ENCODE peak calls at places on chromosomes 5 and 9, in four cellular contexts. U, M, V and P are unnamed samples.

GRCh38 chr5:159403906-159404641 is 73.8 kb upstream of the IL12B start:
- DNase-seq in M (no peak), V (no peak), U (no peak), P (no peak)

GRCh38 chr5:43061352-43061751 is 21.2 kb upstream of the ANXA2R start:
- DNase-seq in M (no peak), V (no peak), U (no peak), P (no peak)

GRCh38 chr5:84014966-84015365 is 294.3 kb upstream of the HAPLN1 start:
- DNase-seq in U (no peak), M (no peak), V (peak), P (no peak)

GRCh38 chr5:15406478-15406877 is 93.5 kb upstream of the FBXL7 start:
- DNase-seq in M (no peak), U (no peak), V (no peak), P (no peak)

GRCh38 chr5:107724642-107725041 is 53.9 kb upstream of the EFNA5 start:
- DNase-seq in M (no peak), V (no peak), U (no peak), P (no peak)

GRCh38 chr5:168712280-168712924 is 133.2 kb upstream of the PANK3 start:
- DNase-seq in M (peak), U (peak), V (peak), P (peak)

GRCh38 chr5:139982157-139982974 is 60.7 kb downstream of the NRG2 start:
- DNase-seq in U (peak), V (peak), M (peak), P (no peak)

GRCh38 chr5:171750316-171750788 is 35.3 kb upstream of the SMIM23 start:
- DNase-seq in V (peak), M (no peak), U (no peak), P (no peak)

GRCh38 chr9:91180240-91180929 is 181.3 kb downstream of the AUH start:
- DNase-seq in U (no peak), M (no peak), V (no peak), P (no peak)

GRCh38 chr5:17799521-17799920 is 165.3 kb downstream of the TAF11L14 start:
- DNase-seq in M (no peak), V (no peak), U (no peak), P (no peak)

GRCh38 chr5:11394933-11395332 is 509.3 kb downstream of the CTNND2 start:
- DNase-seq in U (no peak), M (no peak), V (no peak), P (no peak)

GRCh38 chr5:152688561-152689274 is 283.6 kb upstream of the NMUR2 start:
- DNase-seq in M (peak), V (peak), U (peak), P (peak)

GRCh38 chr5:117131876-117132275 is 557.3 kb upstream of the SEMA6A start:
- DNase-seq in V (no peak), M (no peak), U (no peak), P (no peak)

GRCh38 chr9:123725389-123725788 is 204.5 kb downstream of the DENND1A start:
- DNase-seq in V (peak), U (no peak), M (peak), P (peak)

GRCh38 chr9:26723486-26723885 is 169.1 kb downstream of the CAAP1 start:
- DNase-seq in U (no peak), V (peak), M (no peak), P (no peak)

GRCh38 chr5:76942581-76942980 is 10.3 kb upstream of the CRHBP start:
- DNase-seq in U (no peak), V (peak), M (peak), P (no peak)

GRCh38 chr5:141514330-141515111 is 25.6 kb downstream of the PCDHGC5 start:
- DNase-seq in M (peak), U (no peak), V (peak), P (peak)

GRCh38 chr5:170338933-170339779 is 41.6 kb upstream of the LCP2 start:
- DNase-seq in U (no peak), V (no peak), M (no peak), P (no peak)

GRCh38 chr9:15115702-15116639 is 191.0 kb downstream of the TTC39B start:
- DNase-seq in M (no peak), V (no peak), U (no peak), P (no peak)

GRCh38 chr5:115844321-115844817 is 2.6 kb downstream of the AP3S1 start:
- DNase-seq in U (no peak), M (no peak), V (peak), P (no peak)

GRCh38 chr9:128049788-128050187 is 17.3 kb downstream of the NAIF1 start:
- DNase-seq in U (no peak), M (no peak), V (no peak), P (no peak)

GRCh38 chr5:58235279-58235678 is 224.6 kb downstream of the PLK2 start:
- DNase-seq in M (no peak), V (peak), U (no peak), P (no peak)

GRCh38 chr9:86259557-86259956 is at the start of gene C9orf153:
- DNase-seq in M (no peak), U (no peak), V (no peak), P (no peak)

GRCh38 chr5:79120221-79120620 is 8.6 kb downstream of the BHMT start:
- DNase-seq in V (no peak), U (peak), M (no peak), P (no peak)

DNA sequence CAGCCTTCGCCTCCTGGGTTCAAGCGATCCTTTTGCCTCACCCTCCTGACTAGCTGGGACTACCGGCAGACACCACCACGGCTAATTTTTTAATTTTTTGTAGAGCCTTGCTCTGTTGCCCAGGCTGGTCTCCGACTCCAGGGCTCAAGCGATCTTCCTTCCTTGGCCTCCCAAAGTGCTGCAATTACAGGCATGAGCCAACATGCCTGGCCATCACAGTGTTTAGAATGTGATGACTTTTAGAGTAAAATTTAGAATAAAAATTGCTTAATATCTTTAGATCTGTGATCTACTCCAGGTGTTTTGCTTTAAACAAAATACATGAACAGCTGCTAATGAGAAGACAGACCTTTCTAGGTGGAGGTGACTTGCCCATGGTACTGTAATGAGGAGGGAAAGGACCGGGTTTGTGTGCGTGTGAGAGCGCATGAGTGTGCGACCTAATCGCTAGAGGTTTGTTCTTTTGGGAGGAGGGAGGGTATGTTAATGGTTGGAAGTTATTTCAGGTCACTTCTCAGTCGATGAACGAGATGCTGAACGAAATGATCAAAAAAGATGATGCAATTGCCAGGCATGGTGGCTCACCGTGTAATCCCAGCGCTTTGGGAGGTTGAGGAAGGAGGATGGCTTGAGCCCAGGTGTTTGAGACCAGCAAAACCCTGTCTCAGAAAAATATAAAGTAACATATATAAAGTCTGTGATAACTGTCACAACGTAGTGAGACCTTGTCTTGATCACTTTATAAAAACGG is 2.0 kb downstream of the CNOT6 start:
- DNase-seq in V (no peak), M (no peak), U (no peak), P (no peak)
- H3K4me3 ChIP-seq in V (peak), M (peak), U (peak), P (peak)

GRCh38 chr9:121071356-121071755 is 3.4 kb upstream of the CNTRL start:
- DNase-seq in U (no peak), M (no peak), V (no peak), P (no peak)

GRCh38 chr9:121074370-121075250 is at the start of gene CNTRL:
- DNase-seq in V (peak), U (peak), M (no peak), P (peak)

GRCh38 chr9:121073038-121073437 is 1.7 kb upstream of the CNTRL start:
- DNase-seq in M (no peak), U (no peak), V (peak), P (peak)

DNA sequence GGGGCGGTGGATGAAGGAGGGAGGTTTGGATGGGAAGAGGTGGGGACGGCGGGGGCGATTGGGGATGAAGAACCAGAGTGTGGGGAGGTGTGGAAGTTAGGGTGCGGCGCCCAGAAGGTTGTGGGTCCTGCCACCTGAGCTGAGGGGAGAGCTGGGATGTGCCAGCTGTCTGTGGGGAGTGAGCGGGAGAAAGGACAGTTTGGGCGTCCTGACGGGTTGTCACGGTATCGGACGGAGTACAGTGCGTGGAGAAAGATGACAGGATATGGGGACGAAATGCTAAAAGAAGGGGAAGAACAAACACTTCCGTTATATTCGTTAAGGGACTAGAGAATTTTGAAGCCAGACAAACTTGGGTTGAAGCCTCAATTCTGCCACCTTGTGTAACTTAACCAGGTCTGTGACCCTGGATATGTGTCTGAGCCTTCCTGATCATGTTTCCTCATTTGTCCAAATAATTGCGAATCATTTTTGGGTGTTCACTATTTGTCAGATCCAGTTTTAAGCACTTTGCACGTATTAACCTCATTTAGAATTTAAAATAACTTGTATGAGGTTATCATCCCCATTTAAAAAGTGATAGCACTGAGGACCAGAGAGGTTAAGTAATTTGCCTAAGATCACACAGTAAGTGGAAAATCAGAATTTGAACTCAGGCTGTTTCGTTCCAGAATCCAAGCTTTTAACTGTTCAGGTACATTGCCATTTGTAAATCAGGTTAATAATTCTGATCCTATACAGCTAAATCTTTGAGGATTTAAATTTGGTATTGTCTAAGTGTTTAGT is 689 bp downstream of the CNTRL start:
- DNase-seq in V (peak), U (no peak), M (no peak), P (no peak)
- TF ChIP-seq CTCF in V (no peak), U (peak), M (no peak), P (no peak)

DNA sequence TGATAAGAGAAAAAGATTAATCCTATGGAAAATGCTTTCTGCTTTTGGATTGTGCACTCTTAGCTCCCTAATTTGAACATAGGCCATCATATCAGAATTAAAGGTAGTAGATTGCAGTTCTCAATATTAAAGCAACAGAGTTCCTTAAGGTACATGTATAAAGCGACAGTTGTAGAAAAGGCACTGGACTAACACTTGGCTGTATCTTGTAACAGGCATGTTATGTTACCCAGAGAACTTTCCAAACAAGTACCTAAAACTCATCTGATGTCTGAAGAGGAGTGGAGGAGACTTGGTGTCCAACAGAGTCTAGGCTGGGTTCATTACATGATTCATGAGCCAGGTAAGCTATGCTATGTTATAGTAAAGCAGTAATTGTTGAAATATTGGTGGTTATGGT is 3.3 kb upstream of the SECISBP2 start:
- DNase-seq in V (no peak), U (no peak), M (no peak), P (no peak)
- H3K4me3 ChIP-seq in V (no peak), U (no peak), M (no peak), P (no peak)

DNA sequence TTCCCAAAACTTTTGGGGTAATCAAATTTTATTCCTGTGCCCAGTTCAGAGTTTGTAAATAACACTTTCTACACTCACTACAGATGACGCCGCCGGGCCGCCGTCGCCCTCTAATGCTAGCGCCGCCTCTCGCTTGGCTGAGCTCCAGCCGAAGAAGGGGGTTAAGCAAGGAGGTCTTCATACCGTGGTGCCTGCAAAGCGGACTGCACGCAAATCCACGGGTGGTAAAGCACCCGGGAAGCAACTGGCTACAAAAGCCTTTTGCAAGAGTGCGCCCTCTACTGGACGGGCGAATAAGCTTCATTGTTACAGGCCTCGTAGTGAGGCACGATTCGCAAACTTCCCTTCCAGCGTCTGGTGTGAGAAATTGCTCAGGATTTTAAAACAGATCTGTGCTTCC is 280.4 kb downstream of the MEF2C start:
- DNase-seq in V (no peak), M (no peak), U (no peak), P (no peak)
- TF ChIP-seq CTCF in V (no peak), M (peak), U (peak), P (peak)